ENCODE peak calls at places on chromosomes 1 and 21, in seven cellular contexts. V is Panc1, L is HL-60, P is K562, D is GM23338, X is HepG2, A is HCT116. K is an unnamed sample.

GRCh38 chr21:45620201-45620600 is 23.3 kb upstream of the PCBP3 start:
- DNase-seq in V (no peak), L (no peak), P (no peak), D (no peak), X (no peak), A (no peak), K (no peak)

GRCh38 chr1:6577831-6578525 is 1.8 kb upstream of the ZBTB48 start:
- DNase-seq in V (no peak), L (no peak), P (no peak), D (no peak), X (no peak), A (no peak), K (no peak)

GRCh38 chr1:192700834-192701271 is 64.9 kb downstream of the RGS13 start:
- DNase-seq in V (no peak), L (peak; percentile 68), P (no peak), D (no peak), X (peak; percentile 85), A (peak; percentile 56), K (peak; percentile 35)

GRCh38 chr1:48793863-48794262 is 17.2 kb upstream of the BEND5 start:
- DNase-seq in V (no peak), L (peak; percentile 83), P (no peak), D (peak; percentile 17), X (no peak), A (no peak), K (no peak)

GRCh38 chr1:177800386-177801058 is 169.3 kb downstream of the SEC16B start:
- DNase-seq in V (no peak), L (no peak), P (no peak), D (no peak), X (no peak), A (no peak), K (no peak)

GRCh38 chr1:150578278-150579109 is 916 bp downstream of the MCL1 start:
- DNase-seq in V (no peak), L (peak; percentile 15), P (peak; percentile 30), D (peak; percentile 55), X (peak; percentile 72), A (no peak), K (no peak)

GRCh38 chr1:11879311-11880180 is 20.8 kb upstream of the NPPB start:
- DNase-seq in V (no peak), L (no peak), P (peak; percentile 55), D (no peak), X (no peak), A (no peak), K (no peak)

GRCh38 chr1:81073580-81073979 is 727.2 kb upstream of the ADGRL2 start:
- DNase-seq in V (no peak), L (no peak), P (no peak), D (no peak), X (no peak), A (no peak), K (no peak)

GRCh38 chr1:16129316-16129715 is 26.6 kb downstream of the EPHA2 start:
- DNase-seq in V (no peak), L (no peak), P (no peak), D (no peak), X (no peak), A (no peak), K (no peak)

GRCh38 chr1:241077386-241078147 is 279.4 kb downstream of the RGS7 start:
- DNase-seq in V (no peak), L (no peak), P (no peak), D (no peak), X (no peak), A (no peak), K (no peak)

GRCh38 chr1:109793486-109794318 is 30.0 kb upstream of the EPS8L3 start:
- DNase-seq in V (no peak), L (peak; percentile 39), P (no peak), D (peak; percentile 45), X (no peak), A (peak; percentile 16), K (no peak)

GRCh38 chr1:48066951-48067350 is 69.8 kb upstream of the TRABD2B start:
- DNase-seq in V (no peak), L (no peak), P (no peak), D (no peak), X (no peak), A (no peak), K (no peak)

GRCh38 chr1:59730759-59731478 is 83.8 kb upstream of the HOOK1 start:
- DNase-seq in V (peak; percentile 80), L (no peak), P (peak; percentile 60), D (no peak), X (peak; percentile 93), A (peak; percentile 71), K (peak; percentile 78)

GRCh38 chr21:42162831-42163510 is 56.0 kb upstream of the ABCG1 start:
- DNase-seq in V (no peak), L (no peak), P (no peak), D (no peak), X (no peak), A (no peak), K (no peak)

GRCh38 chr1:229364216-229365065 is 21.6 kb upstream of the CCSAP start:
- DNase-seq in V (no peak), L (no peak), P (no peak), D (no peak), X (no peak), A (no peak), K (no peak)

GRCh38 chr21:44267655-44268142 is 6.0 kb upstream of the DNMT3L start:
- DNase-seq in V (no peak), L (peak; percentile 52), P (peak; percentile 64), D (peak; percentile 68), X (peak; percentile 35), A (no peak), K (no peak)

GRCh38 chr1:81237531-81238528 is 562.9 kb upstream of the ADGRL2 start:
- DNase-seq in V (no peak), L (peak; percentile 47), P (no peak), D (no peak), X (no peak), A (no peak), K (no peak)

GRCh38 chr1:36306210-36306901 is at the start of gene SH3D21:
- DNase-seq in V (no peak), L (peak; percentile 59), P (peak; percentile 40), D (peak; percentile 92), X (peak; percentile 67), A (no peak), K (peak; percentile 67)

GRCh38 chr1:245748246-245748645 is 593.5 kb downstream of the KIF26B start:
- DNase-seq in V (no peak), L (no peak), P (no peak), D (peak; percentile 20), X (no peak), A (no peak), K (no peak)

GRCh38 chr1:245742891-245743290 is 588.1 kb downstream of the KIF26B start:
- DNase-seq in V (no peak), L (no peak), P (no peak), D (no peak), X (no peak), A (no peak), K (no peak)
- TF ChIP-seq REST in V (no peak), L (no peak), P (no peak), D (no peak), X (no peak), A (no peak), K (no peak)

GRCh38 chr1:24666794-24667193 is 23.7 kb downstream of the SRRM1 start:
- DNase-seq in V (no peak), L (no peak), P (no peak), D (no peak), X (no peak), A (no peak), K (no peak)
- TF ChIP-seq REST in V (no peak), L (no peak), P (no peak), D (no peak), X (no peak), A (no peak), K (no peak)

GRCh38 chr1:232207089-232207723 is 422.7 kb downstream of the SIPA1L2 start:
- DNase-seq in V (no peak), L (no peak), P (no peak), D (no peak), X (no peak), A (no peak), K (no peak)

GRCh38 chr1:232213928-232214327 is 416.0 kb downstream of the SIPA1L2 start:
- DNase-seq in V (no peak), L (no peak), P (no peak), D (no peak), X (no peak), A (no peak), K (no peak)

GRCh38 chr1:232212248-232212647 is 417.7 kb downstream of the SIPA1L2 start:
- DNase-seq in V (no peak), L (no peak), P (no peak), D (no peak), X (no peak), A (no peak), K (no peak)

GRCh38 chr1:232209357-232209756 is 420.6 kb downstream of the SIPA1L2 start:
- DNase-seq in V (no peak), L (no peak), P (no peak), D (no peak), X (no peak), A (no peak), K (no peak)

DNA sequence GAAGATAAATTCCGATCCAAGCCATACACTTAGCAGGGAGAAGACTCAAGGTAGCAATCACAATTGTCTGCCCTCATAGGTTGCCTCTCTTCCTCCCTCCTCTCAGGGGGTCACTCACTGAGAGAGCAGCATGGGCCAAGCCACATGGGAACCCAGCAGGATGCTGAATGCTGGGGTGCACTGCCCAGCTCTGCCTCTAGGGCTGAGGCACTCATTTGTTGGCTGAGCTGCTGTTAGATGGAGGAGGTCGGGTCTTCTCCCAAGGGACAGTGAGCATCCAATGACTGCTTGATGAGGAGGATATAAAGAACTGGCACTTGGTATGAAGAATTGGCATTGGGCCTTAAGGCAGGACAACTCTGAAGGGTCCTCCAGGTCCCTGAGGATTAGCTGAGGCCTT is 418.8 kb downstream of the SIPA1L2 start:
- DNase-seq in V (no peak), L (no peak), P (no peak), D (peak; percentile 78), X (peak; percentile 2), A (peak; percentile 23), K (peak; percentile 26)
- TF ChIP-seq REST in V (no peak), L (no peak), P (no peak), D (no peak), X (no peak), A (no peak), K (no peak)

GRCh38 chr1:235979716-235980338 is 85.1 kb downstream of the NID1 start:
- DNase-seq in V (no peak), L (no peak), P (no peak), D (no peak), X (no peak), A (no peak), K (no peak)
- TF ChIP-seq REST in V (no peak), L (no peak), P (no peak), D (no peak), X (no peak), A (no peak), K (no peak)

GRCh38 chr1:237737448-237737847 is 153.3 kb downstream of the ZP4 start:
- DNase-seq in V (no peak), L (no peak), P (no peak), D (no peak), X (no peak), A (no peak), K (no peak)

GRCh38 chr1:237732657-237733056 is 158.1 kb downstream of the ZP4 start:
- DNase-seq in V (no peak), L (no peak), P (no peak), D (no peak), X (no peak), A (no peak), K (no peak)

GRCh38 chr1:237740831-237741230 is 149.9 kb downstream of the ZP4 start:
- DNase-seq in V (no peak), L (no peak), P (no peak), D (no peak), X (no peak), A (no peak), K (no peak)

GRCh38 chr1:237736372-237737029 is 154.2 kb downstream of the ZP4 start:
- DNase-seq in V (no peak), L (no peak), P (no peak), D (peak; percentile 75), X (peak; percentile 1), A (no peak), K (peak; percentile 13)

GRCh38 chr1:237737938-237738610 is 152.6 kb downstream of the ZP4 start:
- DNase-seq in V (no peak), L (no peak), P (no peak), D (no peak), X (no peak), A (no peak), K (no peak)
- TF ChIP-seq REST in V (no peak), L (no peak), P (no peak), D (no peak), X (no peak), A (no peak), K (no peak)